ENCODE peak calls at places on chromosome 14, in four cellular contexts. U, A, Z and F are unnamed samples.
A peak's percentile ranks its signal among the peaks of the same experiment; 100 is the strongest.

GRCh38 chr14:100892496-100893227 is 10.9 kb downstream of the RTL1 start:
- DNase-seq in U (no peak), A (no peak), Z (peak; percentile 41), F (no peak)

GRCh38 chr14:32217301-32217700 is 14.2 kb upstream of the RNU6-8 start:
- DNase-seq in U (peak; percentile 46), A (no peak), Z (no peak), F (no peak)

GRCh38 chr14:99235578-99235977 is 36.4 kb downstream of the BCL11B start:
- DNase-seq in U (no peak), A (no peak), Z (no peak), F (no peak)

GRCh38 chr14:69091695-69092094 is 61.2 kb downstream of the DCAF5 start:
- DNase-seq in U (no peak), A (no peak), Z (no peak), F (no peak)

GRCh38 chr14:100303925-100304324 is 2.3 kb downstream of the SLC25A29 start:
- DNase-seq in U (no peak), A (no peak), Z (no peak), F (no peak)

GRCh38 chr14:59126714-59127436 is 61.6 kb upstream of the DAAM1 start:
- DNase-seq in U (peak; percentile 67), A (peak; percentile 74), Z (no peak), F (peak; percentile 56)

GRCh38 chr14:92651793-92652382 is 96.5 kb downstream of the LGMN start:
- DNase-seq in U (peak; percentile 62), A (no peak), Z (peak; percentile 80), F (peak; percentile 75)

GRCh38 chr14:88452231-88452630 is 66.8 kb downstream of the SPATA7 start:
- DNase-seq in U (no peak), A (no peak), Z (no peak), F (no peak)

GRCh38 chr14:103207404-103208072 is 84.3 kb downstream of the TNFAIP2 start:
- DNase-seq in U (no peak), A (no peak), Z (no peak), F (no peak)

GRCh38 chr14:76227450-76228050 is 75.8 kb downstream of the GPATCH2L start:
- DNase-seq in U (no peak), A (peak; percentile 36), Z (no peak), F (no peak)

GRCh38 chr14:101775756-101776292 is 14.3 kb downstream of the PPP2R5C start:
- DNase-seq in U (no peak), A (no peak), Z (no peak), F (no peak)